ENCODE peak calls at places on chromosomes 6 and 20, in five cellular contexts. B is body of pancreas, R is neural crest cell, Q is AG09319, W is astrocyte of the spinal cord. F is an unnamed sample.

GRCh38 chr20:63496404-63497120 is 2.3 kb downstream of the EEF1A2 start:
- DNase-seq in B (peak), R (no peak), Q (no peak), W (no peak), F (no peak)

GRCh38 chr6:35016417-35017221 is 124.5 kb downstream of the TCP11 start:
- DNase-seq in B (peak), R (no peak), Q (no peak), W (peak), F (no peak)

GRCh38 chr6:118283759-118284158 is 264.3 kb upstream of the PLN start:
- DNase-seq in B (peak), R (peak), Q (peak), W (peak), F (peak)

GRCh38 chr6:84362180-84362821 is 134.9 kb upstream of the CEP162 start:
- DNase-seq in B (no peak), R (no peak), Q (no peak), W (no peak), F (no peak)

GRCh38 chr6:160791459-160791858 is 89.4 kb downstream of the PLG start:
- DNase-seq in B (no peak), R (no peak), Q (no peak), W (no peak), F (no peak)

GRCh38 chr6:47634210-47635047 is 64.0 kb upstream of the ADGRF4 start:
- DNase-seq in B (no peak), R (no peak), Q (no peak), W (no peak), F (no peak)

GRCh38 chr6:131946992-131947955 is 3.9 kb downstream of the CCN2 start:
- DNase-seq in B (peak), R (no peak), Q (no peak), W (peak), F (no peak)

GRCh38 chr20:56689318-56689717 is 60.2 kb downstream of the TFAP2C start:
- DNase-seq in B (no peak), R (no peak), Q (peak), W (peak), F (no peak)

GRCh38 chr6:70864404-70864803 is 92.5 kb downstream of the B3GAT2 start:
- DNase-seq in B (no peak), R (no peak), Q (no peak), W (no peak), F (no peak)

GRCh38 chr6:128554302-128554701 is 33.9 kb upstream of the PTPRK start:
- DNase-seq in B (no peak), R (no peak), Q (no peak), W (peak), F (no peak)

GRCh38 chr6:3316363-3316762 is 57.6 kb downstream of the PSMG4 start:
- DNase-seq in B (no peak), R (no peak), Q (no peak), W (no peak), F (no peak)

DNA sequence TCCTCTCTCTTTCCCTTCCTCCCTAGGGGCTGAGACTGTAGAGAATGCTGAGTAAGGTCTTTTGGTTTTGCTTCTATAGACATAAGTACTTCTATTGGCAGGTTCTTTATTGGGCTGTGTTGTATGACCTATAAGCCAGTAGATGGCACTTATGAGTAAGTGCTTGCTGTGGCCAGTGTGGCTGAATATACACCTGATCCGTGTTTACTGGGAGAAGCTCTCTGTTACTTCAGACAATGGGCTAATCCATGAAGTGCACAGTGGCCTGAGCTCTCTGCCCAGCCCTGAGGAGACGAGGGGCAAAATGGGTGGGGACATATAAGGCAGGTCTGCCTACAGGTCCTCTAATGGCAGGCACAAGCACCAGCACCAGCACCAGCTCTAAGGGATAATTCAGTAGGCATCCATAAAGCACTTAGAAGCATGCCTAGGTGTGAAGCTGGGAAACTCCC is 610.3 kb downstream of the RNF144B start:
- DNase-seq in B (peak), R (no peak), Q (peak), W (peak), F (no peak)
- TF ChIP-seq CTCF in B (peak), R (peak), Q (peak), W (peak), F (peak)

GRCh38 chr6:155408981-155409380 is 46.7 kb downstream of the NOX3 start:
- DNase-seq in B (no peak), R (no peak), Q (no peak), W (no peak), F (no peak)
- TF ChIP-seq CTCF in B (no peak), R (no peak), Q (no peak), W (no peak), F (no peak)

GRCh38 chr6:111558690-111559192 is 46.9 kb downstream of the TRAF3IP2 start:
- DNase-seq in B (no peak), R (no peak), Q (no peak), W (no peak), F (no peak)
- TF ChIP-seq CTCF in B (no peak), R (no peak), Q (no peak), W (no peak), F (no peak)

DNA sequence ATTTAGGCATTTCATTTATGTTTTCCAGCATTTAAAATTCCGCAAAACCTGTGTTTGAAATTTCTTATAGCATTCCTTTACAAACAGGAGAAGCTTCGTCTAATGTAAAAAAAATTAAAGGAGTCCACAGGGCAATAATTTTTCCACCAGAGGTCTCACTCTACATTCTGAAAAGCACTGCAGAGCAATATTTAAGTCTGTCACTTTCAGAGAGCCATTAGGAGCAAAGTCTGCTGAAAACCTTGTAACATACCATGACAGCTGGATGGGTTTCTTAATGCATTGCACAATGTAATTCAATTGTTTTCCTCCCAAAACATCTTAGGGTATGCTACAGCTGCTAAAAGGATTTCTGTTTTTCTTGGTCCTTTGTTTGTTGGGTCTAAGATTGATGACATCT is 18.0 kb downstream of the BAG2 start:
- DNase-seq in B (no peak), R (no peak), Q (no peak), W (peak), F (no peak)
- TF ChIP-seq CTCF in B (no peak), R (peak), Q (peak), W (peak), F (no peak)

GRCh38 chr6:32255212-32256153 is 31.6 kb upstream of the NOTCH4 start:
- DNase-seq in B (peak), R (peak), Q (peak), W (peak), F (peak)
- TF ChIP-seq CTCF in B (peak), R (peak), Q (peak), W (peak), F (peak)

DNA sequence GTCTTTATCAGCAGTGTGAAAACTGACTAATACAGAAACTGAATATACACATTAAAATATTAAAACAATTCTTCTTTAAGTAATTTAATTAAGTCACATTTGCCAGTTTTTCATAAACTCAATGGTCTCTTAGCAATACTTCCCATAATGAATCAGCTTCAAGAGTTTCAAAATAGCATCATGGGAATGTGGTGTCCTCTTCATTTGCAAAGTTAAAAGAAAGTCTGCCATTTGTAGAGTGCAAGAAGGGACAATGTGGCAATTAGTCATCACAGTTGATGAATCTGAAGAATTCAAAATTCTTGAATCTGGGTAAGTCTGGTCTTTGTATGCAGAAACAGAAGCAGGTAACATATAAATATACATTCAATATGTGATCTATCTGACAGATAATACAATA is 38.7 kb downstream of the SYNE1 start:
- DNase-seq in B (no peak), R (no peak), Q (no peak), W (no peak), F (no peak)
- TF ChIP-seq CTCF in B (no peak), R (no peak), Q (no peak), W (no peak), F (no peak)

GRCh38 chr6:5472583-5472982 is 211.3 kb downstream of the FARS2 start:
- DNase-seq in B (no peak), R (no peak), Q (no peak), W (no peak), F (no peak)
- TF ChIP-seq CTCF in B (no peak), R (no peak), Q (no peak), W (no peak), F (no peak)

DNA sequence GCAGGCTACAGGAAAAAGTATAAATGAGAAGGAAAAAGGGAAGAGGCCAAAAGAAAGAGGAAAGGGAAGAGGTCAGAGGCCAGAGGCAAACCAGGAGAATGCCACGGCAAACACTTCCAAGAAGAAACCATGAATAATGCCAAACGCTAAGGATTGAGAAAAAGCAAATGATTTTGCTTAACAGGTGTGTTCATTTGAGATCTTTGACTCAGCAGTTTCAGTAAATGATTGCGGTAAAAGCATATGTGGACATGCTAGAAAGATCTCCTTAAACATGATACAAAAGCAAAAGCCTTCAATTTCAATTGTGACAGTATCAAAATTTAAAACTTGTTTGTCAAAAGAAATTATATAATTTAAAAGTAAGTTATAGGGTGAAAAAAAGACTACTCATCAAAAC is 70.6 kb downstream of the UBE3D start:
- DNase-seq in B (no peak), R (no peak), Q (no peak), W (no peak), F (no peak)
- TF ChIP-seq CTCF in B (no peak), R (no peak), Q (no peak), W (no peak), F (no peak)

GRCh38 chr6:15775076-15775634 is 112.3 kb upstream of the DTNBP1 start:
- DNase-seq in B (no peak), R (no peak), Q (no peak), W (no peak), F (no peak)

GRCh38 chr6:15774011-15774410 is 111.2 kb upstream of the DTNBP1 start:
- DNase-seq in B (no peak), R (no peak), Q (no peak), W (no peak), F (no peak)

GRCh38 chr6:15769471-15770088 is 106.8 kb upstream of the DTNBP1 start:
- DNase-seq in B (no peak), R (no peak), Q (no peak), W (no peak), F (no peak)

GRCh38 chr6:15775741-15776140 is 112.9 kb upstream of the DTNBP1 start:
- DNase-seq in B (no peak), R (no peak), Q (no peak), W (no peak), F (no peak)

GRCh38 chr6:15770347-15771143 is 107.7 kb upstream of the DTNBP1 start:
- DNase-seq in B (no peak), R (no peak), Q (no peak), W (no peak), F (no peak)
- TF ChIP-seq CTCF in B (no peak), R (no peak), Q (no peak), W (no peak), F (no peak)

F was measured in endothelial cell.